ENCODE peak calls at places on chromosomes 16 and 17, in four cellular contexts. One of them, this sample, is unnamed.
A peak's percentile ranks its signal among the peaks of the same experiment; 100 is the strongest.

GRCh38 chr16:2752850-2753522 is 548 bp downstream of the SRRM2 start:
- DNase-seq in H1: no peak
- DNase-seq in GM12892: peak; percentile 78
- DNase-seq in GM12878: no peak
- DNase-seq in this sample: peak; percentile 78

GRCh38 chr17:65515959-65516948 is 45.2 kb downstream of the AXIN2 start:
- DNase-seq in H1: peak; percentile 55
- DNase-seq in GM12892: no peak
- DNase-seq in GM12878: no peak
- DNase-seq in this sample: no peak

GRCh38 chr16:3578121-3578520 is 918 bp upstream of the NLRC3 start:
- DNase-seq in H1: no peak
- DNase-seq in GM12892: no peak
- DNase-seq in GM12878: peak; percentile 23
- DNase-seq in this sample: no peak

GRCh38 chr17:58632324-58633314 is 59.2 kb downstream of the TEX14 start:
- DNase-seq in H1: no peak
- DNase-seq in GM12892: no peak
- DNase-seq in GM12878: no peak
- DNase-seq in this sample: no peak

GRCh38 chr16:67068212-67068753 is 39.3 kb downstream of the CBFB start:
- DNase-seq in H1: no peak
- DNase-seq in GM12892: no peak
- DNase-seq in GM12878: no peak
- DNase-seq in this sample: no peak

GRCh38 chr17:10920511-10920910 is 82.6 kb upstream of the PIRT start:
- DNase-seq in H1: no peak
- DNase-seq in GM12892: no peak
- DNase-seq in GM12878: no peak
- DNase-seq in this sample: no peak

GRCh38 chr17:40031706-40032105 is 16.5 kb downstream of the CSF3 start:
- DNase-seq in H1: no peak
- DNase-seq in GM12892: no peak
- DNase-seq in GM12878: no peak
- DNase-seq in this sample: no peak

GRCh38 chr16:4372578-4373355 is 1.1 kb downstream of the VASN start:
- DNase-seq in H1: no peak
- DNase-seq in GM12892: no peak
- DNase-seq in GM12878: no peak
- DNase-seq in this sample: no peak

GRCh38 chr17:64377769-64378282 is 12.8 kb downstream of the PECAM1 start:
- DNase-seq in H1: no peak
- DNase-seq in GM12892: no peak
- DNase-seq in GM12878: no peak
- DNase-seq in this sample: no peak

GRCh38 chr17:81094744-81095607 is 60.0 kb downstream of the BAIAP2 start:
- DNase-seq in H1: peak; percentile 76
- DNase-seq in GM12892: no peak
- DNase-seq in GM12878: peak; percentile 21
- DNase-seq in this sample: no peak

GRCh38 chr16:52561910-52562741 is 15.2 kb upstream of the TOX3 start:
- DNase-seq in H1: no peak
- DNase-seq in GM12892: no peak
- DNase-seq in GM12878: no peak
- DNase-seq in this sample: no peak

GRCh38 chr17:6413073-6413472 is 21.8 kb downstream of the AIPL1 start:
- DNase-seq in H1: no peak
- DNase-seq in GM12892: no peak
- DNase-seq in GM12878: no peak
- DNase-seq in this sample: peak; percentile 50

GRCh38 chr16:74724820-74725549 is 24.3 kb upstream of the MLKL start:
- DNase-seq in H1: no peak
- DNase-seq in GM12892: no peak
- DNase-seq in GM12878: no peak
- DNase-seq in this sample: no peak

GRCh38 chr17:9802294-9802693 is 10.9 kb upstream of the DHRS7C start:
- DNase-seq in H1: no peak
- DNase-seq in GM12892: no peak
- DNase-seq in GM12878: no peak
- DNase-seq in this sample: no peak

GRCh38 chr16:81634380-81635121 is 144.5 kb upstream of the PLCG2 start:
- DNase-seq in H1: no peak
- DNase-seq in GM12892: no peak
- DNase-seq in GM12878: no peak
- DNase-seq in this sample: no peak

GRCh38 chr17:74528491-74529199 is 2.6 kb downstream of the CD300LB start:
- DNase-seq in H1: no peak
- DNase-seq in GM12892: no peak
- DNase-seq in GM12878: peak; percentile 76
- DNase-seq in this sample: no peak

GRCh38 chr17:72034000-72034399 is 86.8 kb upstream of the SOX9 start:
- DNase-seq in H1: no peak
- DNase-seq in GM12892: no peak
- DNase-seq in GM12878: peak; percentile 76
- DNase-seq in this sample: no peak

GRCh38 chr16:87740441-87740840 is 25.3 kb downstream of the KLHDC4 start:
- DNase-seq in H1: no peak
- DNase-seq in GM12892: no peak
- DNase-seq in GM12878: no peak
- DNase-seq in this sample: no peak

GRCh38 chr17:73968680-73969079 is 234.8 kb upstream of the RPL38 start:
- DNase-seq in H1: no peak
- DNase-seq in GM12892: no peak
- DNase-seq in GM12878: no peak
- DNase-seq in this sample: no peak

GRCh38 chr17:34412965-34413441 is 50.0 kb upstream of the CCL1 start:
- DNase-seq in H1: no peak
- DNase-seq in GM12892: no peak
- DNase-seq in GM12878: no peak
- DNase-seq in this sample: no peak

GRCh38 chr16:70737377-70738082 is 51.7 kb upstream of the MTSS2 start:
- DNase-seq in H1: no peak
- DNase-seq in GM12892: peak; percentile 82
- DNase-seq in GM12878: peak; percentile 81
- DNase-seq in this sample: peak; percentile 87

GRCh38 chr17:77280304-77280910 is 139.6 kb downstream of the SEC14L1 start:
- DNase-seq in H1: peak; percentile 66
- DNase-seq in GM12892: no peak
- DNase-seq in GM12878: no peak
- DNase-seq in this sample: no peak

GRCh38 chr16:65180986-65181710 is 59.3 kb upstream of the CDH11 start:
- DNase-seq in H1: no peak
- DNase-seq in GM12892: no peak
- DNase-seq in GM12878: no peak
- DNase-seq in this sample: no peak

GRCh38 chr16:77273815-77274214 is 74.6 kb downstream of the SYCE1L start:
- DNase-seq in H1: no peak
- DNase-seq in GM12892: no peak
- DNase-seq in GM12878: no peak
- DNase-seq in this sample: no peak

GRCh38 chr17:7252176-7253043 is at the start of gene ELP5:
- DNase-seq in H1: peak; percentile 97
- DNase-seq in GM12892: peak; percentile 93
- DNase-seq in GM12878: peak; percentile 82
- DNase-seq in this sample: peak; percentile 93

GRCh38 chr16:17230932-17231581 is 239.7 kb downstream of the XYLT1 start:
- DNase-seq in H1: no peak
- DNase-seq in GM12892: no peak
- DNase-seq in GM12878: no peak
- DNase-seq in this sample: no peak

GRCh38 chr17:18250259-18250658 is 8.3 kb downstream of the FLII start:
- DNase-seq in H1: no peak
- DNase-seq in GM12892: no peak
- DNase-seq in GM12878: no peak
- DNase-seq in this sample: no peak
- TF ChIP-seq TAF1 in H1: no peak
- TF ChIP-seq TAF1 in GM12892: no peak
- TF ChIP-seq TAF1 in GM12878: no peak
- TF ChIP-seq TAF1 in this sample: no peak

DNA sequence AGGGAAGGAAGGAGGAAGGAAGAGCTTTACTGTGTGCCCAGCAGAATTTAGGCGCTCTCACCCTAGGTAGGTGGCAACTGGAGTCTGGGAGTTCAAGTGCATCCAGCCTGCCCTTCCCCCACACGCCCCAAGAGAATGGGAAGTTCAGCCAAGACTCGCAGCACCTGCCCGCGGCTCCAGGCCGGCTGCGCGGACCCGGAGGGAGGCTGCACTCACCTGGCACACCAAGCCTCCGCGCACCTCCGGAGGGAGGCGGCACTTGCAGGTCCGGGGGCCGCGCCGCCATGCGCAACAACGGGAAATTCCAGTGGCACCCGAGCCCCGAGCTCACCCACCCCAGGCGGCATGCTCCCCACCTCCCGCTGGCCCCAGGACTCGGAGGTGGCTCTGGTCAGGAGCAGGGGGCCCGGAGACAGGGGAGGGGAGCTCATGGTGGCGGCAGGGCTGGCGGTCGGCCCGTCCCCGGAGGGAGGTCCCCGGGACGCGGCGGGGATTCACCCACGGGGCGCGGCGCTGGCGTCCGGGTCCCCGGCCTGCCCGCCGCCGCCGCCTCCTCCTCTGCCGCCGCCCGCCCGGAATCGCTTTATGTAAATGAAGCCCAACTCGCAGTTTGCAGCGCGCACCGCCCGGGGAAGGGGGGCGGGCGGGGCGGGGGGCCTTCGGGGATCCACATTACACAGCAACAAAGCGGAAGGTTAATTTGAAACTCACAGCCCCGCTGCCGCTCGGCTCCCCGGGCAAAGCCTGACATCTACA is at the start of gene ZFHX3:
- DNase-seq in H1: peak; percentile 84
- DNase-seq in GM12892: no peak
- DNase-seq in GM12878: no peak
- DNase-seq in this sample: peak; percentile 56
- TF ChIP-seq TAF1 in H1: no peak
- TF ChIP-seq TAF1 in GM12892: no peak
- TF ChIP-seq TAF1 in GM12878: peak; percentile 20
- TF ChIP-seq TAF1 in this sample: no peak

GRCh38 chr17:2395258-2396170 is 5.3 kb downstream of the MNT start:
- DNase-seq in H1: no peak
- DNase-seq in GM12892: no peak
- DNase-seq in GM12878: no peak
- DNase-seq in this sample: no peak
- TF ChIP-seq TAF1 in H1: no peak
- TF ChIP-seq TAF1 in GM12892: no peak
- TF ChIP-seq TAF1 in GM12878: no peak
- TF ChIP-seq TAF1 in this sample: no peak

DNA sequence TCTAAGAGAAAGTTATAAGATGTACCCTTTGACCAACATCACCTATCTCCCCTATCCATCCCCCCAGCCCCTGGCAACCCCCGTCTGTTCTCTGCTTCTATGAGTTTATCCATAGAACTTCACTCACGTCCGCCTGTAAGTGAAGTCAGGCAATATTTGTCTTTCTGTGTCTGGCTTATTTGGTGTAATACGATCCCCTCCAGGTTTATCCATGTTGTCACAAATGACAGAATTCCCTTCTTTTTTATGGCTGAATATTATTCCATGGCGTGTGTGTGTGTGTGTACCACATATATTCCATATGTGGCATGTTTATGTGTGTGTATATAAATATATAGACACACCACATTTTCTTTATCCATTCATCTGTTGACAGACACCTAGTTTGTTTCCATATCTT is 339.7 kb downstream of the CPPED1 start:
- DNase-seq in H1: no peak
- DNase-seq in GM12892: no peak
- DNase-seq in GM12878: no peak
- DNase-seq in this sample: no peak
- TF ChIP-seq TAF1 in H1: no peak
- TF ChIP-seq TAF1 in GM12892: no peak
- TF ChIP-seq TAF1 in GM12878: no peak
- TF ChIP-seq TAF1 in this sample: no peak